ENCODE peak calls at places on chromosome 1, in seven cellular contexts. One of them, this sample, is unnamed.

GRCh38 chr1:77664923-77665516 is 17.4 kb downstream of the ZZZ3 start:
- DNase-seq in K562: no peak
- DNase-seq in GM12878: no peak
- DNase-seq in H1: no peak
- DNase-seq in HCT116: no peak
- DNase-seq in HepG2: no peak
- DNase-seq in SK-N-SH: no peak
- DNase-seq in this sample: no peak

GRCh38 chr1:204357551-204357950 is 2.2 kb downstream of the PLEKHA6 start:
- DNase-seq in H1: no peak
- DNase-seq in K562: peak
- DNase-seq in SK-N-SH: peak
- DNase-seq in HepG2: no peak
- DNase-seq in HCT116: no peak
- DNase-seq in GM12878: no peak
- DNase-seq in this sample: no peak

GRCh38 chr1:19825298-19825697 is 10.2 kb upstream of the RNF186 start:
- DNase-seq in H1: peak
- DNase-seq in HCT116: no peak
- DNase-seq in K562: no peak
- DNase-seq in SK-N-SH: no peak
- DNase-seq in GM12878: no peak
- DNase-seq in HepG2: peak
- DNase-seq in this sample: no peak

GRCh38 chr1:145716641-145717061 is 2.6 kb upstream of the CD160 start:
- DNase-seq in SK-N-SH: no peak
- DNase-seq in HepG2: no peak
- DNase-seq in HCT116: no peak
- DNase-seq in K562: no peak
- DNase-seq in H1: no peak
- DNase-seq in GM12878: no peak
- DNase-seq in this sample: no peak

GRCh38 chr1:99648107-99648506 is 2.2 kb downstream of the PALMD start:
- DNase-seq in K562: peak
- DNase-seq in SK-N-SH: peak
- DNase-seq in GM12878: no peak
- DNase-seq in HepG2: peak
- DNase-seq in H1: no peak
- DNase-seq in HCT116: peak
- DNase-seq in this sample: peak

GRCh38 chr1:161887724-161888287 is 121.7 kb downstream of the ATF6 start:
- DNase-seq in HCT116: no peak
- DNase-seq in K562: no peak
- DNase-seq in SK-N-SH: no peak
- DNase-seq in H1: no peak
- DNase-seq in HepG2: no peak
- DNase-seq in GM12878: no peak
- DNase-seq in this sample: no peak

GRCh38 chr1:221517961-221518360 is 223.9 kb downstream of the DUSP10 start:
- DNase-seq in GM12878: no peak
- DNase-seq in K562: no peak
- DNase-seq in H1: no peak
- DNase-seq in HepG2: no peak
- DNase-seq in HCT116: no peak
- DNase-seq in SK-N-SH: no peak
- DNase-seq in this sample: no peak

GRCh38 chr1:221869759-221870158 is 127.9 kb upstream of the DUSP10 start:
- DNase-seq in GM12878: no peak
- DNase-seq in HCT116: no peak
- DNase-seq in SK-N-SH: no peak
- DNase-seq in H1: no peak
- DNase-seq in HepG2: no peak
- DNase-seq in K562: no peak
- DNase-seq in this sample: no peak

GRCh38 chr1:84687703-84688460 is 2.4 kb downstream of the SSX2IP start:
- DNase-seq in HepG2: no peak
- DNase-seq in H1: no peak
- DNase-seq in GM12878: no peak
- DNase-seq in K562: no peak
- DNase-seq in SK-N-SH: no peak
- DNase-seq in HCT116: no peak
- DNase-seq in this sample: no peak

GRCh38 chr1:24963943-24964677 is 34.0 kb upstream of the RUNX3 start:
- DNase-seq in HepG2: no peak
- DNase-seq in GM12878: no peak
- DNase-seq in K562: no peak
- DNase-seq in HCT116: no peak
- DNase-seq in SK-N-SH: no peak
- DNase-seq in H1: no peak
- DNase-seq in this sample: no peak

GRCh38 chr1:156691665-156692408 is 13.5 kb downstream of the CRABP2 start:
- DNase-seq in HCT116: no peak
- DNase-seq in H1: peak
- DNase-seq in GM12878: no peak
- DNase-seq in SK-N-SH: no peak
- DNase-seq in K562: peak
- DNase-seq in HepG2: no peak
- DNase-seq in this sample: no peak

GRCh38 chr1:38667626-38668025 is 191.9 kb downstream of the RRAGC start:
- DNase-seq in HepG2: no peak
- DNase-seq in GM12878: no peak
- DNase-seq in K562: no peak
- DNase-seq in H1: no peak
- DNase-seq in HCT116: no peak
- DNase-seq in SK-N-SH: no peak
- DNase-seq in this sample: no peak

GRCh38 chr1:174871886-174872285 is 127.9 kb upstream of the CACYBP start:
- DNase-seq in GM12878: no peak
- DNase-seq in K562: no peak
- DNase-seq in SK-N-SH: no peak
- DNase-seq in H1: no peak
- DNase-seq in HCT116: no peak
- DNase-seq in HepG2: no peak
- DNase-seq in this sample: no peak

GRCh38 chr1:20356850-20357459 is 66.3 kb downstream of the VWA5B1 start:
- DNase-seq in GM12878: no peak
- DNase-seq in H1: no peak
- DNase-seq in HepG2: no peak
- DNase-seq in SK-N-SH: no peak
- DNase-seq in K562: no peak
- DNase-seq in HCT116: no peak
- DNase-seq in this sample: peak

GRCh38 chr1:85815906-85816305 is 107.7 kb upstream of the ZNHIT6 start:
- DNase-seq in HCT116: no peak
- DNase-seq in SK-N-SH: no peak
- DNase-seq in GM12878: no peak
- DNase-seq in H1: no peak
- DNase-seq in HepG2: no peak
- DNase-seq in K562: no peak
- DNase-seq in this sample: no peak

GRCh38 chr1:213745451-213745850 is 242.3 kb upstream of the PROX1 start:
- DNase-seq in H1: no peak
- DNase-seq in GM12878: no peak
- DNase-seq in SK-N-SH: no peak
- DNase-seq in HCT116: no peak
- DNase-seq in K562: no peak
- DNase-seq in HepG2: no peak
- DNase-seq in this sample: no peak

GRCh38 chr1:9331558-9332346 is 39.1 kb downstream of the SPSB1 start:
- DNase-seq in SK-N-SH: no peak
- DNase-seq in HCT116: peak
- DNase-seq in HepG2: peak
- DNase-seq in K562: no peak
- DNase-seq in GM12878: no peak
- DNase-seq in H1: no peak
- DNase-seq in this sample: no peak

GRCh38 chr1:9331016-9331415 is 38.3 kb downstream of the SPSB1 start:
- DNase-seq in H1: no peak
- DNase-seq in HCT116: no peak
- DNase-seq in K562: no peak
- DNase-seq in HepG2: no peak
- DNase-seq in GM12878: no peak
- DNase-seq in SK-N-SH: no peak
- DNase-seq in this sample: no peak

GRCh38 chr1:9328681-9329080 is 36.0 kb downstream of the SPSB1 start:
- DNase-seq in SK-N-SH: no peak
- DNase-seq in K562: no peak
- DNase-seq in GM12878: no peak
- DNase-seq in HepG2: no peak
- DNase-seq in HCT116: no peak
- DNase-seq in H1: no peak
- DNase-seq in this sample: no peak

GRCh38 chr1:9328201-9328600 is 35.5 kb downstream of the SPSB1 start:
- DNase-seq in HepG2: no peak
- DNase-seq in K562: no peak
- DNase-seq in H1: no peak
- DNase-seq in GM12878: no peak
- DNase-seq in SK-N-SH: no peak
- DNase-seq in HCT116: no peak
- DNase-seq in this sample: no peak

DNA sequence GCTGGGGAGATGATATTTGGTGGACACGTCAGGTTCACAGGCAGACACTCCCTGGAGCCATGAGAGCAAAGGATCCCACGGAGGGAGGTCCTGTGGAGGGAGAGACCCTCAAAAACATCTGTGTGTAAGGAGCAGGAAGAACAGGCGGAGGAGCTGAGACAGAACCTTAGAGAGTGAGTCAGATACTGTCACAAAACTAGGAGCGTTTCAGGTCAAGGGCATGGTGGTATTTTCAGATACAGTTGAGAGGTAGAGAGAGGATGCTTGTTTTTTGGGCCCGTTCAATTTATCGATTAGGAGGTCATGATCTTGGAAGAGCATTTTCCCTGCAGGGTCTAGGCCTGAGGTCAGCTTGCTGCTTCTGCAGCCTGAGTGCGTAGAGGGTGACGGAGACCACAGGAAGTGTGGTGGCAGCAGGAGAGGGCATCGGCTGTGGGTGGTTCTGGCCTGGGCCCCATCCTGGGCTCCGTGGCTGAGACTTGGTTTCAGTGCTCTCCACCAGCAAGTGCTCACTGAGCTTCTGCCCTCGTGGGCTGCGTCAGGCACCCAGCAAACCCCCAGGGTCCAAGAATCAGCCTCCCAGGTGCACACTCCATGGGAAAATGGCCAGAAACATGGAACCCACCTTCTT is 39.9 kb downstream of the SPSB1 start:
- DNase-seq in K562: no peak
- DNase-seq in HCT116: no peak
- DNase-seq in SK-N-SH: no peak
- DNase-seq in H1: no peak
- DNase-seq in HepG2: no peak
- DNase-seq in GM12878: no peak
- DNase-seq in this sample: no peak
- TF ChIP-seq JUND in K562: no peak
- TF ChIP-seq JUND in HCT116: no peak
- TF ChIP-seq JUND in SK-N-SH: no peak
- TF ChIP-seq JUND in H1: no peak
- TF ChIP-seq JUND in HepG2: no peak
- TF ChIP-seq JUND in GM12878: no peak
- TF ChIP-seq JUND in this sample: no peak

GRCh38 chr1:36286802-36287201 is 19.4 kb upstream of the SH3D21 start:
- DNase-seq in HepG2: no peak
- DNase-seq in H1: no peak
- DNase-seq in GM12878: no peak
- DNase-seq in SK-N-SH: no peak
- DNase-seq in K562: no peak
- DNase-seq in HCT116: no peak
- DNase-seq in this sample: no peak
- TF ChIP-seq JUND in HepG2: no peak
- TF ChIP-seq JUND in H1: no peak
- TF ChIP-seq JUND in GM12878: no peak
- TF ChIP-seq JUND in SK-N-SH: no peak
- TF ChIP-seq JUND in K562: no peak
- TF ChIP-seq JUND in HCT116: no peak
- TF ChIP-seq JUND in this sample: no peak

GRCh38 chr1:117964290-117965038 is 34.9 kb downstream of the WDR3 start:
- DNase-seq in K562: no peak
- DNase-seq in GM12878: no peak
- DNase-seq in HepG2: no peak
- DNase-seq in SK-N-SH: no peak
- DNase-seq in HCT116: no peak
- DNase-seq in H1: no peak
- DNase-seq in this sample: no peak

GRCh38 chr1:117970251-117970650 is 40.7 kb downstream of the WDR3 start:
- DNase-seq in GM12878: no peak
- DNase-seq in HCT116: no peak
- DNase-seq in H1: no peak
- DNase-seq in HepG2: no peak
- DNase-seq in K562: no peak
- DNase-seq in SK-N-SH: no peak
- DNase-seq in this sample: no peak

GRCh38 chr1:117971777-117972176 is 42.2 kb downstream of the WDR3 start:
- DNase-seq in HCT116: no peak
- DNase-seq in K562: no peak
- DNase-seq in SK-N-SH: no peak
- DNase-seq in GM12878: no peak
- DNase-seq in HepG2: no peak
- DNase-seq in H1: no peak
- DNase-seq in this sample: no peak

GRCh38 chr1:117967900-117968299 is 38.4 kb downstream of the WDR3 start:
- DNase-seq in K562: no peak
- DNase-seq in GM12878: no peak
- DNase-seq in SK-N-SH: peak
- DNase-seq in HCT116: no peak
- DNase-seq in H1: no peak
- DNase-seq in HepG2: no peak
- DNase-seq in this sample: peak

GRCh38 chr1:117967472-117967871 is 37.9 kb downstream of the WDR3 start:
- DNase-seq in HepG2: no peak
- DNase-seq in GM12878: no peak
- DNase-seq in HCT116: no peak
- DNase-seq in K562: no peak
- DNase-seq in H1: no peak
- DNase-seq in SK-N-SH: peak
- DNase-seq in this sample: peak
- TF ChIP-seq JUND in HepG2: no peak
- TF ChIP-seq JUND in GM12878: no peak
- TF ChIP-seq JUND in HCT116: no peak
- TF ChIP-seq JUND in K562: no peak
- TF ChIP-seq JUND in H1: no peak
- TF ChIP-seq JUND in SK-N-SH: no peak
- TF ChIP-seq JUND in this sample: no peak

DNA sequence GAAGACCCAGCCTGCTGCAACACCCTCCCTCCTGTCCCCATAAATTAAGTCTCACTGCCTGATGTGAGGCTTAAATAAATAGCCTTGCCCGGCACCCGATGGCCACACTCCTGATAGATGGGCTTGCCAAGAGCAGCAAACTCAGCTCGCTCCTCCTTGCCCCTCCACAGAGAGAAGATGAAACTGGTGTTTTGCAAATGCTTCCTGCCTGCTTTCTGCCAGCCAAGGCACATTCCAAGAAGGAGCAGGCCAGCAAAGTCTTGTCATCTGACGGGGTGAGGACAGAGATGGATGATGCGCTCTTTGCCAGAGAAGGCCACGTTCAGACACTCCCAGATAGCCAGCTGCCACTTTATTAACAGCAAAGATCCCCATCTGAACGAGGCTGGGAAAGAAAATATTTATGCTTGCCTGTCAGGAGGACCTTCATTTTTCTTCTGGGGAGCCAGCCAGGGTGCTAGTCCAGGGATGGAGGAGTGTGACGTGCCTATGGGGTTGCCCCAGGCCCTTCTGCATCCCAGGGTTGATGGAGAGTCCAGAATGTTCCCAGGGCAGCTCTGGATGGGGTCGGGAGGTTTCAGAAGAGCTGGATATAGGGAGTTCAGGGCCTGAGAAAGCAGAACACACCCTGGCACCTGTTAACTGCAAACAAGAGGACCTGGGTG is 265.4 kb downstream of the FOXD2 start:
- DNase-seq in K562: no peak
- DNase-seq in HepG2: no peak
- DNase-seq in HCT116: no peak
- DNase-seq in GM12878: no peak
- DNase-seq in H1: no peak
- DNase-seq in SK-N-SH: no peak
- DNase-seq in this sample: no peak
- TF ChIP-seq JUND in K562: no peak
- TF ChIP-seq JUND in HepG2: no peak
- TF ChIP-seq JUND in HCT116: no peak
- TF ChIP-seq JUND in GM12878: no peak
- TF ChIP-seq JUND in H1: no peak
- TF ChIP-seq JUND in SK-N-SH: no peak
- TF ChIP-seq JUND in this sample: no peak